ENCODE peak calls at places on chromosomes 12 and 14, in seven cellular contexts. E, R, V, Q, H, L and F are unnamed samples.

GRCh38 chr12:49705479-49706267 is 1.5 kb downstream of the FMNL3 start:
- DNase-seq in E (no peak), R (no peak), V (no peak), Q (peak; percentile 4), H (peak; percentile 44), L (no peak), F (peak; percentile 80)

GRCh38 chr12:110741795-110742717 is 635 bp downstream of the PPP1CC start:
- DNase-seq in E (peak; percentile 45), R (peak; percentile 64), V (peak; percentile 46), Q (peak; percentile 55), H (peak; percentile 37), L (peak; percentile 79), F (peak; percentile 43)

GRCh38 chr14:30195946-30196345 is 268.3 kb upstream of the PRKD1 start:
- DNase-seq in E (no peak), R (no peak), V (no peak), Q (peak; percentile 71), H (no peak), L (no peak), F (no peak)

GRCh38 chr14:93104961-93105360 is 10.8 kb downstream of the ITPK1 start:
- DNase-seq in E (no peak), R (no peak), V (no peak), Q (no peak), H (no peak), L (no peak), F (no peak)

GRCh38 chr12:46774011-46774633 is 51.7 kb downstream of the SLC38A4 start:
- DNase-seq in E (no peak), R (no peak), V (no peak), Q (no peak), H (no peak), L (no peak), F (no peak)

GRCh38 chr12:74317078-74317581 is 220.5 kb upstream of the ATXN7L3B start:
- DNase-seq in E (peak; percentile 66), R (peak; percentile 71), V (no peak), Q (no peak), H (peak; percentile 21), L (peak; percentile 60), F (peak; percentile 85)

GRCh38 chr12:47781479-47782371 is 8.7 kb downstream of the SLC48A1 start:
- DNase-seq in E (no peak), R (no peak), V (no peak), Q (no peak), H (no peak), L (no peak), F (no peak)

GRCh38 chr12:9271875-9272274 is 63.7 kb upstream of the PZP start:
- DNase-seq in E (peak; percentile 35), R (no peak), V (no peak), Q (no peak), H (no peak), L (no peak), F (no peak)

GRCh38 chr12:7144414-7145120 is 14.4 kb downstream of the CLSTN3 start:
- DNase-seq in E (peak; percentile 31), R (peak; percentile 42), V (no peak), Q (no peak), H (no peak), L (peak; percentile 43), F (no peak)

GRCh38 chr12:104218935-104219334 is 3.4 kb downstream of the TXNRD1 start:
- DNase-seq in E (no peak), R (no peak), V (no peak), Q (no peak), H (no peak), L (no peak), F (no peak)

GRCh38 chr12:62581288-62582064 is 114.8 kb downstream of the MON2 start:
- DNase-seq in E (peak; percentile 43), R (peak; percentile 50), V (no peak), Q (peak; percentile 13), H (peak; percentile 10), L (peak; percentile 51), F (no peak)

GRCh38 chr14:104342435-104343293 is 204.3 kb downstream of the KIF26A start:
- DNase-seq in E (peak; percentile 75), R (no peak), V (no peak), Q (no peak), H (no peak), L (peak; percentile 68), F (peak; percentile 32)

GRCh38 chr12:116533343-116534248 is 25.6 kb upstream of the MAP1LC3B2 start:
- DNase-seq in E (peak; percentile 93), R (peak; percentile 90), V (peak; percentile 89), Q (peak; percentile 57), H (peak; percentile 68), L (peak; percentile 95), F (peak; percentile 80)

GRCh38 chr12:125070661-125071390 is 5.6 kb downstream of the AACS start:
- DNase-seq in E (no peak), R (no peak), V (no peak), Q (no peak), H (no peak), L (no peak), F (no peak)
- TF ChIP-seq CTCF in E (no peak), R (no peak), V (no peak), Q (no peak), H (no peak), L (no peak), F (no peak)

GRCh38 chr12:45290218-45290609 is 74.3 kb downstream of the ANO6 start:
- DNase-seq in E (no peak), R (no peak), V (no peak), Q (no peak), H (no peak), L (no peak), F (no peak)
- H3K27ac ChIP-seq in E (no peak overlapping the region), R (peak overlapping the region; percentile 2), V (no peak overlapping the region), Q (no peak overlapping the region), H (no peak overlapping the region), L (no peak overlapping the region), F (no peak overlapping the region)

GRCh38 chr12:57726884-57727757 is 11.4 kb downstream of the AGAP2 start:
- DNase-seq in E (peak; percentile 73), R (peak; percentile 46), V (peak; percentile 34), Q (no peak), H (peak; percentile 51), L (peak; percentile 40), F (peak; percentile 50)
- TF ChIP-seq CTCF in E (peak; percentile 45), R (peak; percentile 25), V (no peak), Q (no peak), H (peak; percentile 43), L (peak; percentile 7), F (no peak)

GRCh38 chr12:121489874-121490273 is 90.0 kb downstream of the RNF34 start:
- DNase-seq in E (no peak), R (no peak), V (no peak), Q (peak; percentile 20), H (no peak), L (no peak), F (no peak)

GRCh38 chr12:121490401-121491257 is 90.2 kb downstream of the KDM2B start:
- DNase-seq in E (no peak), R (no peak), V (no peak), Q (peak; percentile 80), H (no peak), L (no peak), F (no peak)

GRCh38 chr12:121483950-121484349 is 84.0 kb downstream of the RNF34 start:
- DNase-seq in E (no peak), R (no peak), V (no peak), Q (no peak), H (no peak), L (no peak), F (no peak)

GRCh38 chr12:121484967-121485366 is 85.0 kb downstream of the RNF34 start:
- DNase-seq in E (no peak), R (no peak), V (no peak), Q (no peak), H (no peak), L (no peak), F (no peak)
- H3K27ac ChIP-seq in E (no peak overlapping the region), R (no peak overlapping the region), V (no peak overlapping the region), Q (no peak overlapping the region), H (no peak overlapping the region), L (no peak overlapping the region), F (no peak overlapping the region)

GRCh38 chr14:94599656-94600004 is 12.6 kb upstream of the SERPINA3 start:
- DNase-seq in E (no peak), R (peak; percentile 60), V (no peak), Q (no peak), H (no peak), L (no peak), F (no peak)
- TF ChIP-seq CTCF in E (no peak), R (no peak), V (no peak), Q (no peak), H (no peak), L (no peak), F (no peak)

GRCh38 chr14:75459099-75459741 is 31.4 kb downstream of the JDP2 start:
- DNase-seq in E (no peak), R (no peak), V (peak; percentile 78), Q (peak; percentile 90), H (peak; percentile 51), L (no peak), F (peak; percentile 46)

GRCh38 chr14:75458305-75458704 is 30.5 kb downstream of the JDP2 start:
- DNase-seq in E (no peak), R (no peak), V (no peak), Q (no peak), H (no peak), L (no peak), F (no peak)

GRCh38 chr14:75460402-75460801 is 32.6 kb downstream of the JDP2 start:
- DNase-seq in E (no peak), R (no peak), V (no peak), Q (no peak), H (no peak), L (no peak), F (no peak)

GRCh38 chr14:75461303-75461702 is 33.5 kb downstream of the JDP2 start:
- DNase-seq in E (no peak), R (no peak), V (no peak), Q (no peak), H (no peak), L (no peak), F (peak; percentile 11)

GRCh38 chr14:75459791-75460190 is 32.0 kb downstream of the JDP2 start:
- DNase-seq in E (no peak), R (no peak), V (no peak), Q (no peak), H (no peak), L (no peak), F (no peak)
- H3K27ac ChIP-seq in E (no peak overlapping the region), R (no peak overlapping the region), V (peak overlapping the region; percentile 23), Q (peak overlapping the region; percentile 92), H (peak overlapping the region; percentile 66), L (no peak overlapping the region), F (no peak overlapping the region)

DNA sequence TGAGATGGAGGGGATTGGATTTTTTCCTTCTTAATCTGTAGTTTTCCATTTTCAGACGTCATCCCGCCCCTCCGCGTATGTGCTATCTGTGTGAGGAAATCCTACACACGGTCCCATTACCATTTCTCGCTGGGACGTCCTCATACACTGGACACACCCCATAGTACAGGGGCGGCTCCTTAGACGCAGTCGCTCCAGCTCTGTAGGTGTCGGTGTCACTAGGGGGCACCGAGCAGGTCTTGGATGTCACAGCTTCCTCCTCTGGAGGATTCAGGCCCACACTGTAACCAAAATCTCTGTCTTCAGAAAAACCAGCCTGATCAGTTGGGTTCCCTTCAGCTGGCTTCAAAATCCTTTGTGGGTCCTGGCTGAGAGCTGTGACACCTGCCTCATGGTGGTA is 7.1 kb downstream of the ANKLE2 start:
- DNase-seq in E (no peak), R (no peak), V (no peak), Q (no peak), H (no peak), L (no peak), F (no peak)
- TF ChIP-seq CTCF in E (no peak), R (no peak), V (no peak), Q (no peak), H (no peak), L (no peak), F (no peak)